ENCODE peak calls at places on chromosome X, in seven cellular contexts. T is CD8-positive, alpha-beta T cell; G is pancreas; U is left ventricle myocardium inferior; N is psoas muscle; H is IMR-90; L is mammary epithelial cell. E is an unnamed sample.

GRCh38 chrX:1491851-1492349 is 39.2 kb upstream of the ASMTL start:
- DNase-seq in T (peak; percentile 50), G (no peak), U (no peak), N (no peak), H (no peak), L (no peak), E (peak; percentile 64)

GRCh38 chrX:119783026-119783425 is 8.4 kb downstream of the RPL39 start:
- DNase-seq in T (no peak), G (no peak), U (no peak), N (no peak), H (no peak), L (no peak), E (no peak)

GRCh38 chrX:1649623-1650022 is 34.8 kb downstream of the ASMT start:
- DNase-seq in T (no peak), G (no peak), U (no peak), N (no peak), H (no peak), L (no peak), E (no peak)

GRCh38 chrX:19867411-19867732 is 20.0 kb downstream of the SH3KBP1 start:
- DNase-seq in T (no peak), G (no peak), U (no peak), N (no peak), H (peak; percentile 79), L (no peak), E (no peak)

GRCh38 chrX:121308276-121308805 is 260.9 kb downstream of the GLUD2 start:
- DNase-seq in T (peak; percentile 11), G (no peak), U (no peak), N (no peak), H (no peak), L (peak; percentile 67), E (no peak)

GRCh38 chrX:7334253-7334935 is 186.4 kb upstream of the PUDP start:
- DNase-seq in T (no peak), G (no peak), U (no peak), N (no peak), H (peak; percentile 93), L (no peak), E (no peak)

GRCh38 chrX:84188320-84188834 is 378 bp upstream of the RPS6KA6 start:
- DNase-seq in T (no peak), G (peak; percentile 32), U (peak; percentile 14), N (peak; percentile 56), H (peak; percentile 64), L (peak; percentile 14), E (peak; percentile 64)

GRCh38 chrX:117982702-117983392 is 133.8 kb downstream of the KLHL13 start:
- DNase-seq in T (no peak), G (no peak), U (no peak), N (no peak), H (no peak), L (no peak), E (no peak)

GRCh38 chrX:10015711-10016515 is 48.8 kb downstream of the CLDN34 start:
- DNase-seq in T (no peak), G (peak; percentile 49), U (peak; percentile 62), N (peak; percentile 67), H (peak; percentile 35), L (no peak), E (no peak)

GRCh38 chrX:21745756-21746155 is 12.2 kb downstream of the SMPX start:
- DNase-seq in T (peak; percentile 42), G (peak; percentile 28), U (no peak), N (peak; percentile 53), H (peak; percentile 25), L (peak; percentile 13), E (peak; percentile 41)

GRCh38 chrX:24506082-24506481 is 41.0 kb downstream of the PDK3 start:
- DNase-seq in T (no peak), G (no peak), U (no peak), N (no peak), H (peak; percentile 44), L (peak; percentile 67), E (peak; percentile 59)

GRCh38 chrX:121008920-121009319 is 23.4 kb upstream of the CT47A1 start:
- DNase-seq in T (no peak), G (no peak), U (no peak), N (no peak), H (no peak), L (peak; percentile 2), E (no peak)

GRCh38 chrX:107894038-107894437 is 68.4 kb downstream of the MID2 start:
- DNase-seq in T (no peak), G (no peak), U (no peak), N (no peak), H (peak; percentile 42), L (peak; percentile 57), E (peak; percentile 42)

GRCh38 chrX:39528161-39528560 is 569.6 kb downstream of the BCOR start:
- DNase-seq in T (no peak), G (no peak), U (no peak), N (no peak), H (no peak), L (no peak), E (no peak)

GRCh38 chrX:108001218-108001814 is 19.1 kb upstream of the TEX13B start:
- DNase-seq in T (no peak), G (no peak), U (no peak), N (no peak), H (peak; percentile 36), L (peak; percentile 14), E (peak; percentile 24)

GRCh38 chrX:78923198-78924015 is 21.8 kb upstream of the P2RY10 start:
- DNase-seq in T (no peak), G (no peak), U (no peak), N (no peak), H (no peak), L (no peak), E (no peak)

GRCh38 chrX:131841496-131842410 is 181.3 kb upstream of the STK26 start:
- DNase-seq in T (peak; percentile 13), G (no peak), U (no peak), N (no peak), H (peak; percentile 38), L (peak; percentile 54), E (peak; percentile 56)

GRCh38 chrX:108285361-108285760 is 152.9 kb downstream of the COL4A6 start:
- DNase-seq in T (no peak), G (no peak), U (no peak), N (no peak), H (no peak), L (no peak), E (no peak)

GRCh38 chrX:130186645-130187044 is 14.9 kb downstream of the RAB33A start:
- DNase-seq in T (no peak), G (no peak), U (no peak), N (no peak), H (no peak), L (no peak), E (no peak)

GRCh38 chrX:68895339-68896250 is 66.8 kb downstream of the EFNB1 start:
- DNase-seq in T (no peak), G (peak; percentile 50), U (no peak), N (peak; percentile 69), H (peak; percentile 42), L (peak; percentile 65), E (no peak)

GRCh38 chrX:93422693-93423092 is 250.7 kb downstream of the NAP1L3 start:
- DNase-seq in T (no peak), G (no peak), U (no peak), N (no peak), H (peak; percentile 1), L (peak; percentile 2), E (peak; percentile 30)

GRCh38 chrX:134658421-134658896 is at the start of gene PLAC1:
- DNase-seq in T (no peak), G (no peak), U (no peak), N (no peak), H (no peak), L (peak; percentile 2), E (no peak)

GRCh38 chrX:56783996-56784620 is 55.1 kb downstream of the NBDY start:
- DNase-seq in T (no peak), G (no peak), U (no peak), N (no peak), H (no peak), L (no peak), E (no peak)

DNA sequence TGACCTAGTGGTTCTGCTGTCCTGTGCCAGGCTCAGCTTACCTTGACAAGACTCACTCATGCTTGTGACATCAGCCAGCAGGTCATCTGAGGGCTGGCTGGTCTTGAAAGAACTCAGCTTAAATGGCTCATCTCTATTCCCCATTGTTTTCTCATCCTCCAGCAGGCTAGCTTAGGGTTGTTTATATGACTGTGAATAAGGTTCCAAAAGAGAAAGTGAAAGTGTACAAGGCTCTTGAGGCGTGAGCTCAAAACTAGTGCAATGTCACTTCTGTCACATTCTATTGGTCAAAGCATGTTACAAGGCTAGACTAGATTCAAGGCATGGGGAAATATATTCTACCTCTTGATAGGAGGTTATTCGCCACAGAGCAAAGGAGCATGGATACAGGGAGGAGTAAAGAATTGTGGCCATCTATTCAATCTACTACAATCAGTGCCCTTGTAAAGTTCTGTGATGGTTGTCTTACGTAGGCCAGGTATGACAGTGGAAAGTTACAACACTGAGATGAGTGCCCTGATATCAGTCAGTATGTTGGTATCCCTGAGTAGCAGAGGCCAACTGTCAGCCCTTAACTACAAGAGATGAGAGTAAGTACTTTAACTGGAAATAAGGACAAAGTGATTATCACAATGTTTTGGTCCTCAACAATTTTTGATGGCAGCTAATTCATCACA is 19.8 kb upstream of the TMLHE start:
- DNase-seq in T (no peak), G (no peak), U (no peak), N (no peak), H (peak; percentile 16), L (no peak), E (no peak)
- H3K4me3 ChIP-seq in T (no peak overlapping the region), G (no peak overlapping the region), U (no peak overlapping the region), N (no peak overlapping the region), H (peak overlapping the region; percentile 34), L (no peak overlapping the region), E (no peak overlapping the region)

GRCh38 chrX:47196098-47196497 is 2.5 kb downstream of the UBA1 start:
- DNase-seq in T (no peak), G (no peak), U (no peak), N (no peak), H (no peak), L (no peak), E (no peak)
- H3K4me1 ChIP-seq in T (peaks cover 45% of the 10 kb centered on the region), G (no peaks in the 10 kb centered on the region), U (peaks cover 53% of the 10 kb centered on the region), N (peaks cover 43% of the 10 kb centered on the region), H (peaks cover 24% of the 10 kb centered on the region), L (peaks cover 44% of the 10 kb centered on the region), E (no peaks in the 10 kb centered on the region)

GRCh38 chrX:45748443-45748842 is 547.8 kb upstream of the DIPK2B start:
- DNase-seq in T (no peak), G (no peak), U (no peak), N (no peak), H (no peak), L (no peak), E (no peak)

GRCh38 chrX:45751156-45751555 is 550.5 kb upstream of the DIPK2B start:
- DNase-seq in T (no peak), G (no peak), U (no peak), N (no peak), H (no peak), L (no peak), E (no peak)

GRCh38 chrX:45747905-45748304 is 547.2 kb upstream of the DIPK2B start:
- DNase-seq in T (no peak), G (no peak), U (no peak), N (no peak), H (no peak), L (peak; percentile 72), E (no peak)

GRCh38 chrX:45750639-45751038 is 550.0 kb upstream of the DIPK2B start:
- DNase-seq in T (no peak), G (no peak), U (peak; percentile 41), N (no peak), H (no peak), L (peak; percentile 74), E (no peak)

GRCh38 chrX:45749375-45749774 is 548.7 kb upstream of the DIPK2B start:
- DNase-seq in T (no peak), G (no peak), U (no peak), N (no peak), H (no peak), L (no peak), E (no peak)
- H3K36me3 ChIP-seq in T (no peaks in the 10 kb centered on the region), G (no peaks in the 10 kb centered on the region), U (peaks cover 7% of the 10 kb centered on the region), N (no peaks in the 10 kb centered on the region), H (peaks cover 29% of the 10 kb centered on the region), L (peaks cover 58% of the 10 kb centered on the region), E (no peaks in the 10 kb centered on the region)

GRCh38 chrX:12972239-12972638 is 2.7 kb upstream of the TMSB4X start:
- DNase-seq in T (no peak), G (no peak), U (no peak), N (no peak), H (no peak), L (no peak), E (no peak)
- H3K4me3 ChIP-seq in T (peak overlapping the region; percentile 98), G (no peak overlapping the region), U (peak overlapping the region; percentile 80), N (no peak overlapping the region), H (no peak overlapping the region), L (no peak overlapping the region), E (no peak overlapping the region)

E was measured in Caco-2.